ENCODE peak calls at places on chromosomes 12 and 14, in eight cellular contexts. H, Z, F, M, A, I, D and J are unnamed samples. For H3K4me1, the result is how much of the 10 kb centered on the place peaks cover.

GRCh38 chr12:202081-202731 is 11.8 kb downstream of the SLC6A12 start:
- DNase-seq in F (no peak), A (no peak), H (no peak), I (no peak), D (no peak), Z (no peak), M (no peak), J (no peak)

GRCh38 chr14:56754966-56755365 is 55.3 kb downstream of the OTX2 start:
- DNase-seq in A (no peak), I (no peak), F (no peak), M (no peak), Z (no peak), H (no peak), D (no peak), J (no peak)

GRCh38 chr12:83042441-83043215 is 355.9 kb downstream of the TMTC2 start:
- DNase-seq in F (no peak), Z (no peak), D (no peak), M (no peak), A (no peak), H (no peak), I (peak), J (no peak)

GRCh38 chr12:30694971-30695326 is 720 bp downstream of the IPO8 start:
- DNase-seq in Z (no peak), D (peak), M (peak), I (peak), A (no peak), F (peak), H (peak), J (peak)

GRCh38 chr14:59463773-59464650 is 1.2 kb downstream of the GPR135 start:
- DNase-seq in F (no peak), I (no peak), Z (no peak), M (no peak), H (no peak), D (no peak), A (peak), J (no peak)

GRCh38 chr12:71170456-71170855 is 12.7 kb upstream of the TSPAN8 start:
- DNase-seq in A (no peak), M (no peak), D (no peak), H (no peak), F (no peak), Z (no peak), I (no peak), J (no peak)

GRCh38 chr12:122452701-122453285 is 30.3 kb upstream of the CLIP1 start:
- DNase-seq in I (no peak), A (no peak), M (no peak), H (no peak), Z (no peak), F (no peak), D (no peak), J (no peak)

GRCh38 chr14:104248203-104249055 is 110.0 kb downstream of the KIF26A start:
- DNase-seq in A (no peak), Z (no peak), I (no peak), F (no peak), H (no peak), D (no peak), M (no peak), J (no peak)

GRCh38 chr12:32039341-32039740 is 67.3 kb upstream of the BICD1 start:
- DNase-seq in Z (no peak), A (peak), H (peak), F (no peak), I (no peak), D (no peak), M (no peak), J (no peak)

GRCh38 chr14:30340495-30340894 is 218.5 kb upstream of the G2E3 start:
- DNase-seq in M (no peak), A (no peak), I (no peak), D (no peak), H (no peak), Z (no peak), F (no peak), J (no peak)

GRCh38 chr12:63070709-63071108 is 80.3 kb downstream of the AVPR1A start:
- DNase-seq in H (no peak), F (no peak), M (no peak), Z (no peak), I (peak), A (no peak), D (no peak), J (no peak)

GRCh38 chr12:52074656-52075408 is 4.7 kb upstream of the SMIM41 start:
- DNase-seq in M (no peak), I (no peak), F (no peak), D (no peak), H (no peak), Z (no peak), A (no peak), J (no peak)

GRCh38 chr14:61385002-61385685 is 63.8 kb downstream of the PRKCH start:
- DNase-seq in H (no peak), A (no peak), I (no peak), F (no peak), Z (no peak), M (no peak), D (no peak), J (peak)

GRCh38 chr14:61382842-61383241 is 61.5 kb downstream of the PRKCH start:
- DNase-seq in F (no peak), D (no peak), Z (no peak), H (no peak), A (no peak), M (no peak), I (no peak), J (no peak)

GRCh38 chr14:61381589-61381988 is 60.2 kb downstream of the PRKCH start:
- DNase-seq in F (no peak), H (no peak), M (no peak), Z (no peak), D (no peak), A (no peak), I (no peak), J (no peak)

GRCh38 chr14:61379639-61380184 is 58.3 kb downstream of the PRKCH start:
- DNase-seq in H (no peak), D (no peak), M (peak), F (no peak), I (no peak), A (no peak), Z (no peak), J (no peak)

GRCh38 chr14:61380984-61381383 is 59.6 kb downstream of the PRKCH start:
- DNase-seq in F (no peak), M (no peak), A (no peak), Z (no peak), D (no peak), I (no peak), H (no peak), J (no peak)
- TF ChIP-seq CTCF in F (no peak), M (no peak), A (no peak), Z (no peak), D (no peak), I (no peak), H (no peak), J (no peak)

GRCh38 chr14:85578925-85579324 is 49.0 kb downstream of the FLRT2 start:
- DNase-seq in F (no peak), I (no peak), D (no peak), Z (no peak), H (no peak), A (no peak), M (no peak), J (no peak)

GRCh38 chr14:85583311-85583710 is 53.4 kb downstream of the FLRT2 start:
- DNase-seq in Z (no peak), F (no peak), M (no peak), D (no peak), A (no peak), I (no peak), H (no peak), J (no peak)

GRCh38 chr14:85577542-85578140 is 47.7 kb downstream of the FLRT2 start:
- DNase-seq in A (no peak), D (no peak), H (no peak), I (no peak), Z (no peak), M (no peak), F (no peak), J (no peak)

GRCh38 chr14:85579957-85580356 is 50.0 kb downstream of the FLRT2 start:
- DNase-seq in D (no peak), A (no peak), Z (no peak), H (no peak), F (no peak), I (peak), M (no peak), J (no peak)

DNA sequence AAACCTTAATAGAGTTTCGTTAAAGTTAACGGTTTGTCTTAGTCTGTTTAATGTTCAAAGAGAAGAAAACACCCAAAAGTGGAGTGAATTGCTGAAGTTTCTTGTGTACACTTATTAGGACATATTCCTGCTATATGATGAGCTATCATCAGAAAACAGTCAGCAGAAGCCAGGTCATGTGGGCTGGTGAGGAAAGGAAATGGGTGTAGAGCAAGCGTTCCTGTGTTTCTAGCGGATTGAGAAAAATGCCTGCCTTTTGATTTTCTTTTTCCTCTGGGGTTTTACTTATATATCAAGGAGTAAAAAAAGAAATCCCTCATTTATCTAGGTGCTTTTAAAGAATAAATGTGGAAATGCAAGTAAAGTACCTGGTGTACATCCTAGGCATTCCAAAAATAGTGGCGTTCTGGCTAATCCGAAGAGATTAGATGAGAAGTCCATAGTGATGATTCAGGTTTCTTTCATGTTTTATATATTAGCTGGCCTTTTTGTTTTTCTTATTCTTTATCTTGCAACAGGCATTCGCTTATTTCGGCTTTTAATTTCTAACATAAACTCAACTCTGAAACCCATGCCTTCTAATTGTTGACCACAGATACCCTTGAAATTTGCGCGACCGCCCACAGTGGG is 50.7 kb downstream of the FLRT2 start:
- DNase-seq in D (peak), A (no peak), I (peak), F (no peak), H (no peak), Z (no peak), M (no peak), J (no peak)
- H3K4me1 ChIP-seq in D (under half), A (under half), I (under half), F (under half), H (under half), Z (under half), M (under half), J (under half)

GRCh38 chr12:94754653-94755052 is 104.3 kb upstream of the TMCC3 start:
- DNase-seq in I (no peak), A (no peak), Z (no peak), F (no peak), D (no peak), M (no peak), H (no peak), J (no peak)
- TF ChIP-seq CTCF in I (no peak), A (peak), Z (no peak), F (no peak), D (peak), M (peak), H (peak), J (no peak)

GRCh38 chr12:111310076-111310870 is 58.6 kb downstream of the PHETA1 start:
- DNase-seq in F (no peak), H (no peak), A (no peak), D (no peak), I (no peak), M (no peak), Z (no peak), J (no peak)

GRCh38 chr12:111311011-111311410 is 57.9 kb downstream of the PHETA1 start:
- DNase-seq in M (no peak), A (no peak), H (no peak), D (no peak), I (no peak), Z (no peak), F (no peak), J (no peak)

GRCh38 chr12:111312708-111313107 is 56.2 kb downstream of the PHETA1 start:
- DNase-seq in A (no peak), I (no peak), Z (no peak), M (no peak), D (no peak), F (no peak), H (no peak), J (no peak)

GRCh38 chr12:111313833-111314259 is 55.0 kb downstream of the PHETA1 start:
- DNase-seq in H (peak), A (peak), Z (peak), I (peak), D (peak), M (peak), F (peak), J (peak)

GRCh38 chr12:111312016-111312415 is 56.9 kb downstream of the PHETA1 start:
- DNase-seq in Z (no peak), H (no peak), A (no peak), I (no peak), D (no peak), M (no peak), F (no peak), J (no peak)
- H3K4me1 ChIP-seq in Z (under half), H (under half), A (under half), I (under half), D (under half), M (under half), F (under half), J (under half)

DNA sequence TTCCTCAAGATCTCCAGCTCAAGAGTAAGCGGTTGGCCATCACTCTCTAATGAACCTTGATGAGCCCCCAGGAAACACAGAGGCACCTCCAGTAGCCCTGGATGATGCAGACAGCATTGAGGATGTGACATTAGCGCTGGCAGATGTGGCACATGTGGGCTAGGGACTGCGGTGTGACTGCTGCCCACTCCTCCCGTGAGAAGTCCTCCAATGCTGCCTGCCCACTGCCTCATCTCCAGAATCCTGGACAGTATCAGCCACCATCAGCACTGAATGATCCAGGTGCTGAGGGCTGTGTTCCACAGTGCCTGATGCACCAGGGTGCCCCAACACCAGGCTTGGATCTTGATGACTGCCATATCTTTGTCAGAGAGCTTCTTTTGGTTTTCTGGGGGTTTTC is 412.6 kb downstream of the TMEM117 start:
- DNase-seq in I (no peak), M (no peak), D (no peak), H (no peak), Z (no peak), A (no peak), F (no peak), J (no peak)
- TF ChIP-seq CTCF in I (no peak), M (no peak), D (no peak), H (no peak), Z (no peak), A (no peak), F (no peak), J (no peak)

GRCh38 chr12:115438314-115438713 is 754.3 kb upstream of the TBX3 start:
- DNase-seq in H (no peak), I (no peak), Z (no peak), A (no peak), D (no peak), M (no peak), F (no peak), J (no peak)

GRCh38 chr12:115439008-115439601 is 755.1 kb upstream of the TBX3 start:
- DNase-seq in A (no peak), Z (no peak), H (peak), D (no peak), F (no peak), M (no peak), I (no peak), J (no peak)

GRCh38 chr12:115440438-115440837 is 756.5 kb upstream of the TBX3 start:
- DNase-seq in A (peak), D (no peak), F (no peak), H (peak), M (no peak), I (peak), Z (no peak), J (no peak)

GRCh38 chr12:115433014-115433634 is 749.1 kb upstream of the TBX3 start:
- DNase-seq in Z (no peak), D (no peak), I (no peak), F (no peak), H (no peak), M (no peak), A (no peak), J (no peak)

DNA sequence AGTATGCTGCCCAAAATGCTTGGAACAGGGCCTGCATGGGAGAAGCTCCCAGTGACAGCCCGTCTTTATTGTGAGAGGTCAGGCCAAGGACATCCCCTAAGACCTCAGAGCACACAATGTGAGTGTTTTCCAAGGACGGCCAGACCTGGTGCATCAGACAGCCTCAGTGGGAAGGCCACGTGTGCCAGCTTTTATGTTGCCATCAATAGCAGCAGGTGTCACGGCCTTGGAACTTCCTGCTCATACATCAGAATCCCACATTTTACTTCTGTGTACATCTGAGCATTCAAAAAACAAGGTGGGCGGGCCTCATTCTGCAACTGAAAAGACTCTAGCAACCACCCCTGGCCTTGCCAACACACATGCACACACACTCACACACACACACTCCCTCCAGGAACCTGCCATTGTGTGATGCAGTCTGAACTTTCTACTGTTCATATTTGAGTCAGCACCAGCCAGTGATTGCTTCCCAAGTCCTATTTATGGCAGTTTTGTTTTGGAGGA is 753.1 kb upstream of the TBX3 start:
- DNase-seq in Z (no peak), D (no peak), F (no peak), M (no peak), I (peak), H (peak), A (peak), J (no peak)
- H3K4me1 ChIP-seq in Z (under half), D (under half), F (under half), M (under half), I (under half), H (under half), A (under half), J (under half)

GRCh38 chr12:28178775-28179174 is 11.5 kb upstream of the CCDC91 start:
- DNase-seq in H (no peak), F (no peak), M (no peak), A (no peak), D (no peak), Z (no peak), I (no peak), J (no peak)

GRCh38 chr12:28189774-28190320 is 409 bp upstream of the CCDC91 start:
- DNase-seq in D (no peak), H (no peak), A (no peak), I (peak), Z (no peak), F (no peak), M (no peak), J (no peak)

GRCh38 chr12:28180791-28181190 is 9.5 kb upstream of the CCDC91 start:
- DNase-seq in F (no peak), M (no peak), Z (no peak), I (peak), A (no peak), H (no peak), D (no peak), J (no peak)

DNA sequence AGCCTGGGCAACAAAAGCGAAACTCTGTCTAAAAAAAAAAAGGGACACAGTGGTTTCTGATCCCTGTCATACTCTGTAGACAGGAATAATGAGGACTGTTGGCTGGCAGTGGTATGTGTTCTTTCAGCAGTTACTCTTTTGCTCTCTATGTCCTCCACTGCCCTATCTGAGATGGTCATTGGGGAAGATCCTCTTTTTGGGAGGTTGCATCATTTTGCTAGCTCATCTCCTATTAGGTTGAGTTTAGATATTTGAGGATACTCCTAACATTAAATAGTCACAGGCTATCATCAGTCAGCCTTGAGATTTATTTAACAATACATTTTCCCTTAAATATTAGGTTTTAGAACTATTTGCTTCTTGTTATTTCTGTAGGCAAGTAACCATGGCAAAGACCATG is 5.9 kb upstream of the CCDC91 start:
- DNase-seq in I (no peak), Z (no peak), D (no peak), A (no peak), H (no peak), M (no peak), F (no peak), J (no peak)
- TF ChIP-seq CTCF in I (no peak), Z (no peak), D (no peak), A (no peak), H (no peak), M (no peak), F (no peak), J (no peak)

GRCh38 chr12:68264864-68265256 is 11.5 kb upstream of the IL22 start:
- DNase-seq in H (no peak), Z (no peak), F (no peak), M (no peak), D (no peak), I (peak), A (no peak), J (no peak)
- H3K4me1 ChIP-seq in H (under half), Z (under half), F (under half), M (under half), D (under half), I (under half), A (under half), J (under half)